ENCODE peak calls at places on chromosomes 4 and X, in nine cellular contexts. One of them, this sample, is unnamed.

GRCh38 chr4:1177274-1178141 is 5.1 kb upstream of the SPON2 start:
- DNase-seq in Calu3: no peak
- DNase-seq in tibial artery: peak; percentile 62
- DNase-seq in lower lobe of right lung: no peak
- DNase-seq in HCT116: no peak
- DNase-seq in WTC11: no peak
- DNase-seq in GM13976: peak; percentile 25
- DNase-seq in BJ: no peak
- DNase-seq in epithelial cell of esophagus: peak; percentile 77
- DNase-seq in this sample: peak; percentile 62

GRCh38 chr4:70938087-70938486 is 35.9 kb downstream of the MOB1B start:
- DNase-seq in Calu3: no peak
- DNase-seq in tibial artery: no peak
- DNase-seq in lower lobe of right lung: no peak
- DNase-seq in HCT116: no peak
- DNase-seq in WTC11: no peak
- DNase-seq in GM13976: no peak
- DNase-seq in BJ: no peak
- DNase-seq in epithelial cell of esophagus: no peak
- DNase-seq in this sample: no peak

GRCh38 chr4:145734576-145735329 is 54.8 kb downstream of the C4orf51 start:
- DNase-seq in Calu3: peak; percentile 81
- DNase-seq in tibial artery: peak; percentile 95
- DNase-seq in lower lobe of right lung: peak; percentile 59
- DNase-seq in HCT116: no peak
- DNase-seq in WTC11: no peak
- DNase-seq in GM13976: peak; percentile 49
- DNase-seq in BJ: peak; percentile 96
- DNase-seq in epithelial cell of esophagus: peak; percentile 99
- DNase-seq in this sample: peak; percentile 98

GRCh38 chrX:48569958-48570357 is 4.3 kb upstream of the RBM3 start:
- DNase-seq in Calu3: no peak
- DNase-seq in tibial artery: no peak
- DNase-seq in lower lobe of right lung: no peak
- DNase-seq in HCT116: no peak
- DNase-seq in WTC11: no peak
- DNase-seq in GM13976: peak; percentile 41
- DNase-seq in BJ: no peak
- DNase-seq in epithelial cell of esophagus: peak; percentile 56
- DNase-seq in this sample: no peak

GRCh38 chrX:50813843-50814661 is at the start of gene SHROOM4:
- DNase-seq in Calu3: peak; percentile 51
- DNase-seq in tibial artery: peak; percentile 64
- DNase-seq in lower lobe of right lung: peak; percentile 66
- DNase-seq in HCT116: no peak
- DNase-seq in WTC11: peak; percentile 64
- DNase-seq in GM13976: no peak
- DNase-seq in BJ: no peak
- DNase-seq in epithelial cell of esophagus: peak; percentile 39
- DNase-seq in this sample: no peak

GRCh38 chrX:75596178-75596577 is 73.3 kb upstream of the ZDHHC15 start:
- DNase-seq in Calu3: no peak
- DNase-seq in tibial artery: no peak
- DNase-seq in lower lobe of right lung: no peak
- DNase-seq in HCT116: no peak
- DNase-seq in WTC11: no peak
- DNase-seq in GM13976: no peak
- DNase-seq in BJ: no peak
- DNase-seq in epithelial cell of esophagus: no peak
- DNase-seq in this sample: no peak

GRCh38 chr4:20370284-20370683 is 118.6 kb downstream of the SLIT2 start:
- DNase-seq in Calu3: no peak
- DNase-seq in tibial artery: no peak
- DNase-seq in lower lobe of right lung: no peak
- DNase-seq in HCT116: no peak
- DNase-seq in WTC11: no peak
- DNase-seq in GM13976: no peak
- DNase-seq in BJ: no peak
- DNase-seq in epithelial cell of esophagus: no peak
- DNase-seq in this sample: no peak

GRCh38 chr4:37812713-37813112 is 13.8 kb upstream of the PGM2 start:
- DNase-seq in Calu3: no peak
- DNase-seq in tibial artery: no peak
- DNase-seq in lower lobe of right lung: no peak
- DNase-seq in HCT116: no peak
- DNase-seq in WTC11: no peak
- DNase-seq in GM13976: no peak
- DNase-seq in BJ: peak; percentile 19
- DNase-seq in epithelial cell of esophagus: peak; percentile 45
- DNase-seq in this sample: peak; percentile 79

GRCh38 chr4:15976456-15977096 is 13.6 kb upstream of the FGFBP2 start:
- DNase-seq in Calu3: no peak
- DNase-seq in tibial artery: no peak
- DNase-seq in lower lobe of right lung: no peak
- DNase-seq in HCT116: no peak
- DNase-seq in WTC11: peak; percentile 27
- DNase-seq in GM13976: no peak
- DNase-seq in BJ: no peak
- DNase-seq in epithelial cell of esophagus: no peak
- DNase-seq in this sample: no peak

GRCh38 chr4:139453041-139453370 is 915 bp upstream of the RAB33B start:
- DNase-seq in Calu3: peak; percentile 60
- DNase-seq in tibial artery: no peak
- DNase-seq in lower lobe of right lung: no peak
- DNase-seq in HCT116: no peak
- DNase-seq in WTC11: no peak
- DNase-seq in GM13976: peak; percentile 71
- DNase-seq in BJ: no peak
- DNase-seq in epithelial cell of esophagus: peak; percentile 83
- DNase-seq in this sample: peak; percentile 82

GRCh38 chr4:150510176-150510875 is 71.6 kb upstream of the MAB21L2 start:
- DNase-seq in Calu3: no peak
- DNase-seq in tibial artery: no peak
- DNase-seq in lower lobe of right lung: no peak
- DNase-seq in HCT116: peak; percentile 6
- DNase-seq in WTC11: no peak
- DNase-seq in GM13976: no peak
- DNase-seq in BJ: peak; percentile 47
- DNase-seq in epithelial cell of esophagus: peak; percentile 79
- DNase-seq in this sample: peak; percentile 68

GRCh38 chr4:25088342-25088952 is 57.7 kb upstream of the LGI2 start:
- DNase-seq in Calu3: no peak
- DNase-seq in tibial artery: peak; percentile 57
- DNase-seq in lower lobe of right lung: no peak
- DNase-seq in HCT116: no peak
- DNase-seq in WTC11: no peak
- DNase-seq in GM13976: peak; percentile 62
- DNase-seq in BJ: no peak
- DNase-seq in epithelial cell of esophagus: no peak
- DNase-seq in this sample: no peak

GRCh38 chrX:56978172-56978571 is 17.2 kb downstream of the SPIN3 start:
- DNase-seq in Calu3: peak; percentile 53
- DNase-seq in tibial artery: no peak
- DNase-seq in lower lobe of right lung: no peak
- DNase-seq in HCT116: peak; percentile 15
- DNase-seq in WTC11: peak; percentile 25
- DNase-seq in GM13976: peak; percentile 41
- DNase-seq in BJ: no peak
- DNase-seq in epithelial cell of esophagus: peak; percentile 59
- DNase-seq in this sample: peak; percentile 71

DNA sequence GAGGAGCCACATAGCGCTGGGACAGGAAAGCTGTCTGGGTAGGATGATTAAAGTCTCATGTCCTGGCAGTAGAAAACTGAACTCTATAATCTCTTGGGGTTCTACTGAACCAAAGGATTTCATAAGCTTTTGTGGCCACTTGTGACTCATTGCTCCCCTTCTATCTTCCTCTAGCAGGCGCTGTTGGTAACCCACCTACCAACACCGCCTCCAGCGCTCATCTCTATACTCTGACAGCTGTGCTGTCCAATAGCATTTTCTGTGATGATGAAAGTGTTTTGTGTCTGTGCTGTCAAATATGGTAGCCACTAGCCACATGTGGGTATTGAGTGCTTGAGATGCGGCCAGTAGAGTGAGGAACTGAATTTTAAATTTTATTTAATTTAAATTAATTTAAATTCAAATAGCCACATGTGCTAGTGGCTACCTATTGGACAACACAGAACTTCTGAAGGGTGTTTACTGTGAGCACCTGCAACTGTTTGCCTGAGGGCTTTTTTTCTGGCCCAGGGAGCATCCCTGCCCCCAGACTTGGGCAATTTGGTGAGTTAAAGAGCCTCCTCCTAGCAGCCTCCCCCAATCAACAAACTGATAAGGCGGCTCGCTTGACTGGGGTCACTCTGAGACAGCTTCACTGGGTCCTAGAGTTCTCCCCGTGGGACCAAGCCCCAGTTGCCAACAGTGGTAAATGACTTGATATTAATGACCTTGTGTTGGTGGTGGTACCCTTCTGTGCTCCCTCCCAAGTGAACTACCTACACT is 169.2 kb upstream of the ATP6AP2 start:
- DNase-seq in Calu3: no peak
- DNase-seq in tibial artery: no peak
- DNase-seq in lower lobe of right lung: no peak
- DNase-seq in HCT116: no peak
- DNase-seq in WTC11: peak; percentile 14
- DNase-seq in GM13976: no peak
- DNase-seq in BJ: no peak
- DNase-seq in epithelial cell of esophagus: no peak
- DNase-seq in this sample: no peak
- TF ChIP-seq CTCF in Calu3: no peak
- TF ChIP-seq CTCF in tibial artery: no peak
- TF ChIP-seq CTCF in lower lobe of right lung: no peak
- TF ChIP-seq CTCF in HCT116: peak; percentile 32
- TF ChIP-seq CTCF in WTC11: no peak
- TF ChIP-seq CTCF in GM13976: no peak
- TF ChIP-seq CTCF in BJ: no peak
- TF ChIP-seq CTCF in epithelial cell of esophagus: no peak
- TF ChIP-seq CTCF in this sample: no peak

GRCh38 chr4:148852092-148852699 is 410.0 kb upstream of the NR3C2 start:
- DNase-seq in Calu3: peak; percentile 31
- DNase-seq in tibial artery: no peak
- DNase-seq in lower lobe of right lung: no peak
- DNase-seq in HCT116: no peak
- DNase-seq in WTC11: no peak
- DNase-seq in GM13976: no peak
- DNase-seq in BJ: no peak
- DNase-seq in epithelial cell of esophagus: peak; percentile 15
- DNase-seq in this sample: no peak
- TF ChIP-seq CTCF in Calu3: no peak
- TF ChIP-seq CTCF in tibial artery: no peak
- TF ChIP-seq CTCF in lower lobe of right lung: no peak
- TF ChIP-seq CTCF in HCT116: no peak
- TF ChIP-seq CTCF in WTC11: no peak
- TF ChIP-seq CTCF in GM13976: no peak
- TF ChIP-seq CTCF in BJ: no peak
- TF ChIP-seq CTCF in epithelial cell of esophagus: no peak
- TF ChIP-seq CTCF in this sample: no peak

DNA sequence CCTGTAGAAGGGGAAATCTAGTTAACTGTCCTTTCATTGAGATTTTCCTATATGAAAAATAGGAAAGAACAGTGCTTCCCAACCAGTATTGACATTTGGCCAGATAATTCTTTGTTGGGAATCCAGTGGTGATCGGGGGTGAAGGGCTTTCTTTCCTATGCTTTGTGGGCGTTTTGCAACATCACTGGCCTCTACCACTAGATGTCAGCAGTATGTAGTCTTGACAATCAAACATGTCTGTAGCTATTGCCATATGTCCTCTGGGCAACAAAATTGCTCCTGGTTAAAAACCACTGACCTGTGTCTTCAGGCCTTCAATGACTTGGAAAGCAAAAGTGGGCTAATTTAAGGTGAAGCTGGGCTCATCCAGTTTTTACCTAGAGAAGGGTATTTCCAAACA is 658.5 kb downstream of the DACH2 start:
- DNase-seq in Calu3: peak; percentile 0
- DNase-seq in tibial artery: no peak
- DNase-seq in lower lobe of right lung: no peak
- DNase-seq in HCT116: no peak
- DNase-seq in WTC11: peak; percentile 21
- DNase-seq in GM13976: peak; percentile 12
- DNase-seq in BJ: no peak
- DNase-seq in epithelial cell of esophagus: peak; percentile 6
- DNase-seq in this sample: peak; percentile 24
- TF ChIP-seq CTCF in Calu3: no peak
- TF ChIP-seq CTCF in tibial artery: no peak
- TF ChIP-seq CTCF in lower lobe of right lung: no peak
- TF ChIP-seq CTCF in HCT116: no peak
- TF ChIP-seq CTCF in WTC11: no peak
- TF ChIP-seq CTCF in GM13976: peak; percentile 37
- TF ChIP-seq CTCF in BJ: no peak
- TF ChIP-seq CTCF in epithelial cell of esophagus: peak; percentile 8
- TF ChIP-seq CTCF in this sample: peak; percentile 20

GRCh38 chr4:2931765-2932560 is 31.2 kb downstream of the NOP14 start:
- DNase-seq in Calu3: no peak
- DNase-seq in tibial artery: peak; percentile 81
- DNase-seq in lower lobe of right lung: peak; percentile 89
- DNase-seq in HCT116: no peak
- DNase-seq in WTC11: peak; percentile 64
- DNase-seq in GM13976: peak; percentile 80
- DNase-seq in BJ: no peak
- DNase-seq in epithelial cell of esophagus: no peak
- DNase-seq in this sample: no peak
- TF ChIP-seq CTCF in Calu3: no peak
- TF ChIP-seq CTCF in tibial artery: no peak
- TF ChIP-seq CTCF in lower lobe of right lung: peak; percentile 31
- TF ChIP-seq CTCF in HCT116: no peak
- TF ChIP-seq CTCF in WTC11: no peak
- TF ChIP-seq CTCF in GM13976: peak; percentile 54
- TF ChIP-seq CTCF in BJ: no peak
- TF ChIP-seq CTCF in epithelial cell of esophagus: no peak
- TF ChIP-seq CTCF in this sample: no peak

GRCh38 chr4:76306882-76307669 is 543 bp downstream of the STBD1 start:
- DNase-seq in Calu3: peak; percentile 62
- DNase-seq in tibial artery: peak; percentile 80
- DNase-seq in lower lobe of right lung: peak; percentile 78
- DNase-seq in HCT116: no peak
- DNase-seq in WTC11: peak; percentile 76
- DNase-seq in GM13976: peak; percentile 55
- DNase-seq in BJ: no peak
- DNase-seq in epithelial cell of esophagus: peak; percentile 66
- DNase-seq in this sample: peak; percentile 70
- TF ChIP-seq CTCF in Calu3: peak; percentile 16
- TF ChIP-seq CTCF in tibial artery: no peak
- TF ChIP-seq CTCF in lower lobe of right lung: peak; percentile 44
- TF ChIP-seq CTCF in HCT116: peak; percentile 47
- TF ChIP-seq CTCF in WTC11: no peak
- TF ChIP-seq CTCF in GM13976: no peak
- TF ChIP-seq CTCF in BJ: peak; percentile 74
- TF ChIP-seq CTCF in epithelial cell of esophagus: peak; percentile 36
- TF ChIP-seq CTCF in this sample: peak; percentile 19